ENCODE peak calls at places on chromosomes 1 and 21, in seven cellular contexts. One of them, this sample, is unnamed.

GRCh38 chr1:237895630-237896029 is 4.9 kb upstream of the ZP4 start:
- DNase-seq in HCT116: no peak
- DNase-seq in K562: no peak
- DNase-seq in H1: no peak
- DNase-seq in SK-N-SH: no peak
- DNase-seq in HepG2: no peak
- DNase-seq in GM12878: no peak
- DNase-seq in this sample: no peak

GRCh38 chr1:6420594-6421042 is 899 bp upstream of the HES2 start:
- DNase-seq in HCT116: no peak
- DNase-seq in K562: peak; percentile 94
- DNase-seq in H1: no peak
- DNase-seq in SK-N-SH: no peak
- DNase-seq in HepG2: no peak
- DNase-seq in GM12878: no peak
- DNase-seq in this sample: no peak

GRCh38 chr1:154896811-154897286 is 26.8 kb upstream of the KCNN3 start:
- DNase-seq in HCT116: no peak
- DNase-seq in K562: no peak
- DNase-seq in H1: no peak
- DNase-seq in SK-N-SH: no peak
- DNase-seq in HepG2: no peak
- DNase-seq in GM12878: no peak
- DNase-seq in this sample: no peak

GRCh38 chr1:10962483-10962882 is 50.0 kb upstream of the TARDBP start:
- DNase-seq in HCT116: no peak
- DNase-seq in K562: no peak
- DNase-seq in H1: no peak
- DNase-seq in SK-N-SH: peak; percentile 75
- DNase-seq in HepG2: no peak
- DNase-seq in GM12878: no peak
- DNase-seq in this sample: no peak

GRCh38 chr1:42832636-42833265 is 13.7 kb upstream of the ZNF691 start:
- DNase-seq in HCT116: no peak
- DNase-seq in K562: no peak
- DNase-seq in H1: no peak
- DNase-seq in SK-N-SH: no peak
- DNase-seq in HepG2: no peak
- DNase-seq in GM12878: no peak
- DNase-seq in this sample: no peak

GRCh38 chr1:21926814-21927530 is 10.1 kb downstream of the HSPG2 start:
- DNase-seq in HCT116: no peak
- DNase-seq in K562: peak; percentile 18
- DNase-seq in H1: no peak
- DNase-seq in SK-N-SH: no peak
- DNase-seq in HepG2: no peak
- DNase-seq in GM12878: no peak
- DNase-seq in this sample: no peak

GRCh38 chr1:7341145-7341900 is 429.8 kb upstream of the VAMP3 start:
- DNase-seq in HCT116: no peak
- DNase-seq in K562: no peak
- DNase-seq in H1: no peak
- DNase-seq in SK-N-SH: peak; percentile 82
- DNase-seq in HepG2: no peak
- DNase-seq in GM12878: no peak
- DNase-seq in this sample: no peak

GRCh38 chr1:11522400-11523235 is 43.7 kb downstream of the DISP3 start:
- DNase-seq in HCT116: no peak
- DNase-seq in K562: no peak
- DNase-seq in H1: no peak
- DNase-seq in SK-N-SH: no peak
- DNase-seq in HepG2: no peak
- DNase-seq in GM12878: no peak
- DNase-seq in this sample: no peak

GRCh38 chr1:226001088-226001487 is 1.9 kb upstream of the SDE2 start:
- DNase-seq in HCT116: no peak
- DNase-seq in K562: no peak
- DNase-seq in H1: no peak
- DNase-seq in SK-N-SH: no peak
- DNase-seq in HepG2: no peak
- DNase-seq in GM12878: no peak
- DNase-seq in this sample: no peak

GRCh38 chr1:210702512-210702911 is 373.8 kb downstream of the HHAT start:
- DNase-seq in HCT116: no peak
- DNase-seq in K562: no peak
- DNase-seq in H1: no peak
- DNase-seq in SK-N-SH: no peak
- DNase-seq in HepG2: no peak
- DNase-seq in GM12878: no peak
- DNase-seq in this sample: no peak

GRCh38 chr21:33948096-33948950 is 32.7 kb upstream of the ATP5PO start:
- DNase-seq in HCT116: peak; percentile 61
- DNase-seq in K562: peak; percentile 60
- DNase-seq in H1: peak; percentile 75
- DNase-seq in SK-N-SH: peak; percentile 54
- DNase-seq in HepG2: no peak
- DNase-seq in GM12878: peak; percentile 89
- DNase-seq in this sample: peak; percentile 45

GRCh38 chr21:33945652-33946270 is 30.2 kb upstream of the ATP5PO start:
- DNase-seq in HCT116: no peak
- DNase-seq in K562: no peak
- DNase-seq in H1: peak; percentile 16
- DNase-seq in SK-N-SH: no peak
- DNase-seq in HepG2: no peak
- DNase-seq in GM12878: no peak
- DNase-seq in this sample: no peak

GRCh38 chr21:33948951-33949444 is 33.4 kb upstream of the ATP5PO start:
- DNase-seq in HCT116: no peak
- DNase-seq in K562: no peak
- DNase-seq in H1: peak; percentile 45
- DNase-seq in SK-N-SH: no peak
- DNase-seq in HepG2: no peak
- DNase-seq in GM12878: no peak
- DNase-seq in this sample: no peak

GRCh38 chr21:33949516-33950424 is 34.2 kb upstream of the ATP5PO start:
- DNase-seq in HCT116: no peak
- DNase-seq in K562: no peak
- DNase-seq in H1: peak; percentile 29
- DNase-seq in SK-N-SH: no peak
- DNase-seq in HepG2: no peak
- DNase-seq in GM12878: peak; percentile 76
- DNase-seq in this sample: no peak

GRCh38 chr21:33947451-33948095 is 32.0 kb upstream of the ATP5PO start:
- DNase-seq in HCT116: peak; percentile 93
- DNase-seq in K562: peak; percentile 86
- DNase-seq in H1: peak; percentile 46
- DNase-seq in SK-N-SH: peak; percentile 38
- DNase-seq in HepG2: peak; percentile 94
- DNase-seq in GM12878: peak; percentile 83
- DNase-seq in this sample: peak; percentile 55
- TF ChIP-seq JUND in HCT116: peak; percentile 86
- TF ChIP-seq JUND in K562: peak; percentile 98
- TF ChIP-seq JUND in H1: peak; percentile 96
- TF ChIP-seq JUND in SK-N-SH: peak; percentile 97
- TF ChIP-seq JUND in HepG2: peak; percentile 33
- TF ChIP-seq JUND in GM12878: peak; percentile 59
- TF ChIP-seq JUND in this sample: no peak

DNA sequence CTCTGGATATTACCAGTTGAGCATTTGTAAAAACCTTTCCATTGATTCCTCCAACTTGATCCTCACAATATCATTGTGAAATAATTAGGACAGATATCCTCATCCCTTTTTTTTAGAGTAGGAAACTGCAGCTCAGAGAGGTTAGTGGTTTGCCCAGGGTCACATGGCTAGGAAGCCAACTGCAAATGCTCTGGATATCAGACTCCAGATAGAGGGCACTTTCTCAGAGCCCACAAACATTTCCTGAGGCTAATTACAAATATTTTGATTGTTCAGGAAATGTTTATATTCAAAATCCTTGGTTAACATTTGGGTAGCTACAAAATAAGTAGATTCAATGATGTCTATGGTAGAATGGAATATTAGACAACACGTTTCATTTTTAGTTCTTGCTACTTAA is 154.8 kb upstream of the DPYD start:
- DNase-seq in HCT116: no peak
- DNase-seq in K562: no peak
- DNase-seq in H1: no peak
- DNase-seq in SK-N-SH: no peak
- DNase-seq in HepG2: no peak
- DNase-seq in GM12878: no peak
- DNase-seq in this sample: no peak
- TF ChIP-seq JUND in HCT116: no peak
- TF ChIP-seq JUND in K562: no peak
- TF ChIP-seq JUND in H1: no peak
- TF ChIP-seq JUND in SK-N-SH: no peak
- TF ChIP-seq JUND in HepG2: no peak
- TF ChIP-seq JUND in GM12878: no peak
- TF ChIP-seq JUND in this sample: no peak

GRCh38 chr1:235077163-235077540 is 51.5 kb downstream of the TOMM20 start:
- DNase-seq in HCT116: no peak
- DNase-seq in K562: no peak
- DNase-seq in H1: no peak
- DNase-seq in SK-N-SH: no peak
- DNase-seq in HepG2: no peak
- DNase-seq in GM12878: no peak
- DNase-seq in this sample: no peak

GRCh38 chr1:235078480-235078803 is 50.2 kb downstream of the TOMM20 start:
- DNase-seq in HCT116: no peak
- DNase-seq in K562: no peak
- DNase-seq in H1: no peak
- DNase-seq in SK-N-SH: no peak
- DNase-seq in HepG2: no peak
- DNase-seq in GM12878: no peak
- DNase-seq in this sample: no peak

GRCh38 chr1:235077571-235078479 is 50.8 kb downstream of the TOMM20 start:
- DNase-seq in HCT116: no peak
- DNase-seq in K562: no peak
- DNase-seq in H1: no peak
- DNase-seq in SK-N-SH: no peak
- DNase-seq in HepG2: no peak
- DNase-seq in GM12878: peak; percentile 90
- DNase-seq in this sample: no peak

GRCh38 chr1:235078927-235079381 is 49.7 kb downstream of the TOMM20 start:
- DNase-seq in HCT116: peak; percentile 33
- DNase-seq in K562: no peak
- DNase-seq in H1: no peak
- DNase-seq in SK-N-SH: no peak
- DNase-seq in HepG2: no peak
- DNase-seq in GM12878: no peak
- DNase-seq in this sample: no peak

GRCh38 chr1:235079443-235079967 is 49.1 kb downstream of the TOMM20 start:
- DNase-seq in HCT116: peak; percentile 92
- DNase-seq in K562: no peak
- DNase-seq in H1: no peak
- DNase-seq in SK-N-SH: no peak
- DNase-seq in HepG2: peak; percentile 71
- DNase-seq in GM12878: no peak
- DNase-seq in this sample: peak; percentile 83
- TF ChIP-seq JUND in HCT116: peak; percentile 99
- TF ChIP-seq JUND in K562: no peak
- TF ChIP-seq JUND in H1: no peak
- TF ChIP-seq JUND in SK-N-SH: no peak
- TF ChIP-seq JUND in HepG2: no peak
- TF ChIP-seq JUND in GM12878: peak; percentile 3
- TF ChIP-seq JUND in this sample: no peak

DNA sequence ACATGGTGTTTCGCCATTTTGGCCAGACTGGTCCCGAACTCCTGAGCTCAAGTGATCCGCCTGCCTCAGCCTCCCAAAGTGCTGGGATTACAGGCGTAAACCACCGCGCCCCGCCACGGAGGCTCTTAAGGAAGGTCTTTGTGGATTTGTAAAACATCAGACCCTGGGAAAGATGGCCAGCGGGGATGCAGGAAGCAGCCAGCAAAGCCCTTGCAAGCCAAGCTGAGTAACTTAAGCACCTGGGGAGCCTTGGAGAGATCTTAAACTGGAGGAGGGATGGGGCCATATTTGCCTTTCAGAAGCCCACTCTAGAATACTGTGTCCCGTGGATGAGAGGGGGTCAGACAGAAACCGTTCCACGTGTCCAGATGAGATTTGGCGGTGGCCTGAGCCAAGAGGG is 11.8 kb downstream of the C1orf216 start:
- DNase-seq in HCT116: no peak
- DNase-seq in K562: no peak
- DNase-seq in H1: no peak
- DNase-seq in SK-N-SH: no peak
- DNase-seq in HepG2: no peak
- DNase-seq in GM12878: no peak
- DNase-seq in this sample: no peak
- TF ChIP-seq JUND in HCT116: no peak
- TF ChIP-seq JUND in K562: no peak
- TF ChIP-seq JUND in H1: no peak
- TF ChIP-seq JUND in SK-N-SH: no peak
- TF ChIP-seq JUND in HepG2: no peak
- TF ChIP-seq JUND in GM12878: no peak
- TF ChIP-seq JUND in this sample: no peak

GRCh38 chr1:99645699-99646531 is at the start of gene PALMD:
- DNase-seq in HCT116: no peak
- DNase-seq in K562: peak; percentile 23
- DNase-seq in H1: no peak
- DNase-seq in SK-N-SH: peak; percentile 44
- DNase-seq in HepG2: peak; percentile 61
- DNase-seq in GM12878: no peak
- DNase-seq in this sample: peak; percentile 83

GRCh38 chr1:99644302-99645004 is 1.5 kb upstream of the PALMD start:
- DNase-seq in HCT116: no peak
- DNase-seq in K562: peak; percentile 17
- DNase-seq in H1: no peak
- DNase-seq in SK-N-SH: no peak
- DNase-seq in HepG2: no peak
- DNase-seq in GM12878: peak; percentile 9
- DNase-seq in this sample: no peak

GRCh38 chr1:99646885-99647284 is 972 bp downstream of the PALMD start:
- DNase-seq in HCT116: no peak
- DNase-seq in K562: no peak
- DNase-seq in H1: no peak
- DNase-seq in SK-N-SH: no peak
- DNase-seq in HepG2: no peak
- DNase-seq in GM12878: no peak
- DNase-seq in this sample: no peak

GRCh38 chr1:99643021-99643779 is 2.7 kb upstream of the PALMD start:
- DNase-seq in HCT116: no peak
- DNase-seq in K562: no peak
- DNase-seq in H1: no peak
- DNase-seq in SK-N-SH: no peak
- DNase-seq in HepG2: no peak
- DNase-seq in GM12878: no peak
- DNase-seq in this sample: no peak

DNA sequence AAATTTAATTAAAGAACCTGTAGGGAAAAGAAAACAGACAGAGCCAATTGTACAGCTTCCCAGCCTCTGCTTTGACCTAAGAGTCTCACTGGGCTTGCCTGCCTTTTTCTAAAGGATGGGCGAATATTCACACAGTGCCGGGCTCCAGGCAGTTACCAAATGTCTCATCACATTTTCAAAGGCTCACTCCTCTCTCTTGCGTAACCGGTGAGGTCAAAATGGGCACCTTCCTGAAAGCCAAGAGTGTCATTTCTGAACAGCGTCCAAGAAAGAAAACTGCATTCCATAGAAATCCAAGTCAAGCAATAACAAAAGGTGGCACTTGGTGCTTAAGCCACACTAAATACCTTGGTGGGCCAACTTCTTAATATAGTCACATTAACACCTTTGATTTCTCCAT is 714 bp upstream of the PALMD start:
- DNase-seq in HCT116: no peak
- DNase-seq in K562: no peak
- DNase-seq in H1: no peak
- DNase-seq in SK-N-SH: no peak
- DNase-seq in HepG2: peak; percentile 76
- DNase-seq in GM12878: no peak
- DNase-seq in this sample: peak; percentile 81
- TF ChIP-seq JUND in HCT116: no peak
- TF ChIP-seq JUND in K562: no peak
- TF ChIP-seq JUND in H1: no peak
- TF ChIP-seq JUND in SK-N-SH: no peak
- TF ChIP-seq JUND in HepG2: no peak
- TF ChIP-seq JUND in GM12878: no peak
- TF ChIP-seq JUND in this sample: no peak

This sample was measured in T47D.